ENCODE peak calls at places on chromosomes 12 and 14, in four cellular contexts. One of them, this sample, is unnamed.
A peak's percentile ranks its signal among the peaks of the same experiment; 100 is the strongest.

GRCh38 chr12:17593715-17594406 is 496.1 kb downstream of the RERGL start:
- DNase-seq in cardiac fibroblast: no peak
- DNase-seq in progenitor cell of endocrine pancreas: no peak
- DNase-seq in activated CD4-positive, alpha-beta T cell treated with anti-CD3 and anti-CD28 coated beads, Interleukin-2, amount 50 U/mL, for 4 hours: no peak
- DNase-seq in this sample: no peak

GRCh38 chr12:111446631-111447570 is 41.2 kb downstream of the SH2B3 start:
- DNase-seq in cardiac fibroblast: no peak
- DNase-seq in progenitor cell of endocrine pancreas: no peak
- DNase-seq in activated CD4-positive, alpha-beta T cell treated with anti-CD3 and anti-CD28 coated beads, Interleukin-2, amount 50 U/mL, for 4 hours: no peak
- DNase-seq in this sample: no peak

GRCh38 chr12:109428038-109428629 is 49.0 kb downstream of the KCTD10 start:
- DNase-seq in cardiac fibroblast: peak; percentile 90
- DNase-seq in progenitor cell of endocrine pancreas: peak; percentile 60
- DNase-seq in activated CD4-positive, alpha-beta T cell treated with anti-CD3 and anti-CD28 coated beads, Interleukin-2, amount 50 U/mL, for 4 hours: peak; percentile 63
- DNase-seq in this sample: peak; percentile 77

GRCh38 chr12:68481181-68481941 is 129.3 kb upstream of the RAP1B start:
- DNase-seq in cardiac fibroblast: peak; percentile 29
- DNase-seq in progenitor cell of endocrine pancreas: no peak
- DNase-seq in activated CD4-positive, alpha-beta T cell treated with anti-CD3 and anti-CD28 coated beads, Interleukin-2, amount 50 U/mL, for 4 hours: no peak
- DNase-seq in this sample: no peak

GRCh38 chr12:94207467-94208432 is 59.4 kb downstream of the PLXNC1 start:
- DNase-seq in cardiac fibroblast: peak; percentile 76
- DNase-seq in progenitor cell of endocrine pancreas: no peak
- DNase-seq in activated CD4-positive, alpha-beta T cell treated with anti-CD3 and anti-CD28 coated beads, Interleukin-2, amount 50 U/mL, for 4 hours: peak; percentile 12
- DNase-seq in this sample: peak; percentile 55

GRCh38 chr12:124577986-124578385 is 10.6 kb upstream of the NCOR2 start:
- DNase-seq in cardiac fibroblast: no peak
- DNase-seq in progenitor cell of endocrine pancreas: no peak
- DNase-seq in activated CD4-positive, alpha-beta T cell treated with anti-CD3 and anti-CD28 coated beads, Interleukin-2, amount 50 U/mL, for 4 hours: no peak
- DNase-seq in this sample: no peak

GRCh38 chr14:98822917-98823316 is 449.1 kb downstream of the BCL11B start:
- DNase-seq in cardiac fibroblast: no peak
- DNase-seq in progenitor cell of endocrine pancreas: no peak
- DNase-seq in activated CD4-positive, alpha-beta T cell treated with anti-CD3 and anti-CD28 coated beads, Interleukin-2, amount 50 U/mL, for 4 hours: no peak
- DNase-seq in this sample: no peak

GRCh38 chr14:63991833-63992232 is 139.0 kb downstream of the SYNE2 start:
- DNase-seq in cardiac fibroblast: no peak
- DNase-seq in progenitor cell of endocrine pancreas: no peak
- DNase-seq in activated CD4-positive, alpha-beta T cell treated with anti-CD3 and anti-CD28 coated beads, Interleukin-2, amount 50 U/mL, for 4 hours: no peak
- DNase-seq in this sample: no peak

GRCh38 chr12:59055204-59055839 is 135.0 kb upstream of the LRIG3 start:
- DNase-seq in cardiac fibroblast: peak; percentile 89
- DNase-seq in progenitor cell of endocrine pancreas: no peak
- DNase-seq in activated CD4-positive, alpha-beta T cell treated with anti-CD3 and anti-CD28 coated beads, Interleukin-2, amount 50 U/mL, for 4 hours: no peak
- DNase-seq in this sample: no peak

GRCh38 chr14:106395460-106396050 is 869.2 kb downstream of the TMEM121 start:
- DNase-seq in cardiac fibroblast: no peak
- DNase-seq in progenitor cell of endocrine pancreas: no peak
- DNase-seq in activated CD4-positive, alpha-beta T cell treated with anti-CD3 and anti-CD28 coated beads, Interleukin-2, amount 50 U/mL, for 4 hours: no peak
- DNase-seq in this sample: no peak

GRCh38 chr12:22101749-22102243 is 55.8 kb downstream of the CMAS start:
- DNase-seq in cardiac fibroblast: peak; percentile 86
- DNase-seq in progenitor cell of endocrine pancreas: no peak
- DNase-seq in activated CD4-positive, alpha-beta T cell treated with anti-CD3 and anti-CD28 coated beads, Interleukin-2, amount 50 U/mL, for 4 hours: no peak
- DNase-seq in this sample: no peak

GRCh38 chr14:92607702-92608429 is 94.3 kb downstream of the RIN3 start:
- DNase-seq in cardiac fibroblast: peak; percentile 95
- DNase-seq in progenitor cell of endocrine pancreas: no peak
- DNase-seq in activated CD4-positive, alpha-beta T cell treated with anti-CD3 and anti-CD28 coated beads, Interleukin-2, amount 50 U/mL, for 4 hours: no peak
- DNase-seq in this sample: no peak

This sample was measured in CD8-positive, alpha-beta T cell.